ENCODE peak calls at places on chromosomes 13 and 19, in six cellular contexts. One of them, this sample, is unnamed.

GRCh38 chr13:77372275-77372674 is 45.4 kb upstream of the MYCBP2 start:
- DNase-seq in Peyer's patch: no peak
- DNase-seq in tibial nerve: no peak
- DNase-seq in heart left ventricle: no peak
- DNase-seq in adrenal gland: no peak
- DNase-seq in breast epithelium: no peak
- DNase-seq in this sample: no peak

GRCh38 chr19:2325261-2326046 is 2.9 kb downstream of the LSM7 start:
- DNase-seq in Peyer's patch: no peak
- DNase-seq in tibial nerve: no peak
- DNase-seq in heart left ventricle: no peak
- DNase-seq in adrenal gland: no peak
- DNase-seq in breast epithelium: no peak
- DNase-seq in this sample: no peak

GRCh38 chr13:77040076-77040475 is 13.1 kb upstream of the FBXL3 start:
- DNase-seq in Peyer's patch: no peak
- DNase-seq in tibial nerve: no peak
- DNase-seq in heart left ventricle: no peak
- DNase-seq in adrenal gland: no peak
- DNase-seq in breast epithelium: no peak
- DNase-seq in this sample: no peak

GRCh38 chr13:30616927-30617314 is 799 bp upstream of the USPL1 start:
- DNase-seq in Peyer's patch: no peak
- DNase-seq in tibial nerve: peak
- DNase-seq in heart left ventricle: peak
- DNase-seq in adrenal gland: peak
- DNase-seq in breast epithelium: peak
- DNase-seq in this sample: peak

GRCh38 chr19:6216236-6216995 is 63.4 kb downstream of the MLLT1 start:
- DNase-seq in Peyer's patch: peak
- DNase-seq in tibial nerve: no peak
- DNase-seq in heart left ventricle: no peak
- DNase-seq in adrenal gland: no peak
- DNase-seq in breast epithelium: no peak
- DNase-seq in this sample: no peak

GRCh38 chr13:80361883-80362327 is 21.0 kb upstream of the SPRY2 start:
- DNase-seq in Peyer's patch: no peak
- DNase-seq in tibial nerve: no peak
- DNase-seq in heart left ventricle: no peak
- DNase-seq in adrenal gland: no peak
- DNase-seq in breast epithelium: no peak
- DNase-seq in this sample: no peak

GRCh38 chr13:101416181-101417042 is at the start of gene NALCN:
- DNase-seq in Peyer's patch: no peak
- DNase-seq in tibial nerve: no peak
- DNase-seq in heart left ventricle: peak
- DNase-seq in adrenal gland: peak
- DNase-seq in breast epithelium: no peak
- DNase-seq in this sample: peak

GRCh38 chr13:98386632-98387031 is 190.3 kb downstream of the STK24 start:
- DNase-seq in Peyer's patch: no peak
- DNase-seq in tibial nerve: no peak
- DNase-seq in heart left ventricle: no peak
- DNase-seq in adrenal gland: no peak
- DNase-seq in breast epithelium: no peak
- DNase-seq in this sample: no peak

GRCh38 chr13:68736961-68737360 is 1370.7 kb upstream of the ATXN8OS start:
- DNase-seq in Peyer's patch: no peak
- DNase-seq in tibial nerve: no peak
- DNase-seq in heart left ventricle: no peak
- DNase-seq in adrenal gland: no peak
- DNase-seq in breast epithelium: no peak
- DNase-seq in this sample: no peak

GRCh38 chr19:38970664-38971532 is 4.6 kb downstream of the FBXO17 start:
- DNase-seq in Peyer's patch: no peak
- DNase-seq in tibial nerve: no peak
- DNase-seq in heart left ventricle: no peak
- DNase-seq in adrenal gland: no peak
- DNase-seq in breast epithelium: no peak
- DNase-seq in this sample: no peak

GRCh38 chr13:51000576-51001260 is 91.1 kb downstream of the RNASEH2B start:
- DNase-seq in Peyer's patch: no peak
- DNase-seq in tibial nerve: peak
- DNase-seq in heart left ventricle: no peak
- DNase-seq in adrenal gland: peak
- DNase-seq in breast epithelium: peak
- DNase-seq in this sample: peak

GRCh38 chr13:99605417-99606321 is 104.4 kb downstream of the TM9SF2 start:
- DNase-seq in Peyer's patch: peak
- DNase-seq in tibial nerve: no peak
- DNase-seq in heart left ventricle: peak
- DNase-seq in adrenal gland: peak
- DNase-seq in breast epithelium: no peak
- DNase-seq in this sample: peak

GRCh38 chr19:5107432-5108122 is 138.7 kb downstream of the KDM4B start:
- DNase-seq in Peyer's patch: no peak
- DNase-seq in tibial nerve: no peak
- DNase-seq in heart left ventricle: peak
- DNase-seq in adrenal gland: no peak
- DNase-seq in breast epithelium: no peak
- DNase-seq in this sample: no peak

GRCh38 chr13:85497652-85498051 is 301.6 kb downstream of the SLITRK6 start:
- DNase-seq in Peyer's patch: no peak
- DNase-seq in tibial nerve: no peak
- DNase-seq in heart left ventricle: no peak
- DNase-seq in adrenal gland: no peak
- DNase-seq in breast epithelium: no peak
- DNase-seq in this sample: no peak

GRCh38 chr19:48962029-48962848 is 2.9 kb upstream of the FTL start:
- DNase-seq in Peyer's patch: peak
- DNase-seq in tibial nerve: no peak
- DNase-seq in heart left ventricle: peak
- DNase-seq in adrenal gland: peak
- DNase-seq in breast epithelium: no peak
- DNase-seq in this sample: peak

GRCh38 chr13:85536706-85537105 is 262.5 kb downstream of the SLITRK6 start:
- DNase-seq in Peyer's patch: no peak
- DNase-seq in tibial nerve: no peak
- DNase-seq in heart left ventricle: no peak
- DNase-seq in adrenal gland: no peak
- DNase-seq in breast epithelium: no peak
- DNase-seq in this sample: no peak

GRCh38 chr19:2095338-2095938 is 688 bp downstream of the MOB3A start:
- DNase-seq in Peyer's patch: no peak
- DNase-seq in tibial nerve: no peak
- DNase-seq in heart left ventricle: no peak
- DNase-seq in adrenal gland: no peak
- DNase-seq in breast epithelium: no peak
- DNase-seq in this sample: peak

GRCh38 chr19:41299755-41300089 is 10.2 kb upstream of the CCDC97 start:
- DNase-seq in Peyer's patch: peak
- DNase-seq in tibial nerve: peak
- DNase-seq in heart left ventricle: peak
- DNase-seq in adrenal gland: peak
- DNase-seq in breast epithelium: no peak
- DNase-seq in this sample: no peak

GRCh38 chr19:35352448-35353304 is 5.0 kb downstream of the FFAR1 start:
- DNase-seq in Peyer's patch: peak
- DNase-seq in tibial nerve: no peak
- DNase-seq in heart left ventricle: peak
- DNase-seq in adrenal gland: peak
- DNase-seq in breast epithelium: no peak
- DNase-seq in this sample: peak
- TF ChIP-seq POLR2A in Peyer's patch: no peak
- TF ChIP-seq POLR2A in tibial nerve: no peak
- TF ChIP-seq POLR2A in heart left ventricle: no peak
- TF ChIP-seq POLR2A in adrenal gland: no peak
- TF ChIP-seq POLR2A in breast epithelium: no peak
- TF ChIP-seq POLR2A in this sample: no peak

GRCh38 chr13:110037925-110038573 is 251.7 kb upstream of the IRS2 start:
- DNase-seq in Peyer's patch: no peak
- DNase-seq in tibial nerve: no peak
- DNase-seq in heart left ventricle: no peak
- DNase-seq in adrenal gland: no peak
- DNase-seq in breast epithelium: no peak
- DNase-seq in this sample: no peak
- TF ChIP-seq CTCF in Peyer's patch: no peak
- TF ChIP-seq CTCF in tibial nerve: no peak
- TF ChIP-seq CTCF in heart left ventricle: no peak
- TF ChIP-seq CTCF in adrenal gland: no peak
- TF ChIP-seq CTCF in breast epithelium: no peak
- TF ChIP-seq CTCF in this sample: no peak

GRCh38 chr19:21655540-21656126 is 111.7 kb downstream of the ZNF100 start:
- DNase-seq in Peyer's patch: no peak
- DNase-seq in tibial nerve: no peak
- DNase-seq in heart left ventricle: no peak
- DNase-seq in adrenal gland: no peak
- DNase-seq in breast epithelium: no peak
- DNase-seq in this sample: no peak
- H3K4me3 ChIP-seq in Peyer's patch: no peak
- H3K4me3 ChIP-seq in tibial nerve: no peak
- H3K4me3 ChIP-seq in heart left ventricle: no peak
- H3K4me3 ChIP-seq in adrenal gland: no peak
- H3K4me3 ChIP-seq in breast epithelium: no peak
- H3K4me3 ChIP-seq in this sample: no peak

GRCh38 chr13:40236566-40237168 is 429.8 kb downstream of the FOXO1 start:
- DNase-seq in Peyer's patch: no peak
- DNase-seq in tibial nerve: peak
- DNase-seq in heart left ventricle: no peak
- DNase-seq in adrenal gland: no peak
- DNase-seq in breast epithelium: peak
- DNase-seq in this sample: peak
- TF ChIP-seq POLR2A in Peyer's patch: no peak
- TF ChIP-seq POLR2A in tibial nerve: no peak
- TF ChIP-seq POLR2A in heart left ventricle: no peak
- TF ChIP-seq POLR2A in adrenal gland: no peak
- TF ChIP-seq POLR2A in breast epithelium: no peak
- TF ChIP-seq POLR2A in this sample: no peak